ENCODE peak calls at places on chromosomes 16 and 17, in four cellular contexts. K is IMR-90, B is H1, C is H9. D is an unnamed sample.

GRCh38 chr16:1450218-1450617 is 5.9 kb upstream of the CCDC154 start:
- DNase-seq in K (no peak), B (no peak), C (no peak), D (no peak)

GRCh38 chr16:48597563-48598392 is 12.2 kb downstream of the N4BP1 start:
- DNase-seq in K (peak), B (no peak), C (no peak), D (no peak)

GRCh38 chr17:75508848-75509450 is 6.4 kb downstream of the CASKIN2 start:
- DNase-seq in K (no peak), B (no peak), C (no peak), D (no peak)

GRCh38 chr17:51258756-51259573 is 884 bp downstream of the MBTD1 start:
- DNase-seq in K (no peak), B (no peak), C (peak), D (peak)

GRCh38 chr17:81067331-81067730 is 32.4 kb downstream of the BAIAP2 start:
- DNase-seq in K (no peak), B (no peak), C (no peak), D (no peak)

GRCh38 chr16:88297178-88297720 is 85.5 kb upstream of the ZNF469 start:
- DNase-seq in K (no peak), B (no peak), C (no peak), D (no peak)

GRCh38 chr16:56732832-56733231 is 2.9 kb downstream of the NUP93 start:
- DNase-seq in K (no peak), B (no peak), C (no peak), D (no peak)

GRCh38 chr17:142102-142661 is 4.8 kb downstream of the SCGB1C2 start:
- DNase-seq in K (peak), B (no peak), C (no peak), D (peak)

GRCh38 chr16:84484579-84485254 is 19.7 kb downstream of the MEAK7 start:
- DNase-seq in K (peak), B (no peak), C (no peak), D (peak)

GRCh38 chr17:64920026-64920418 is 744 bp upstream of the LRRC37A3 start:
- DNase-seq in K (no peak), B (no peak), C (no peak), D (peak)

GRCh38 chr17:17951524-17951923 is 20.7 kb downstream of the TOM1L2 start:
- DNase-seq in K (no peak), B (no peak), C (no peak), D (no peak)

GRCh38 chr16:77993111-77993571 is 29.2 kb upstream of the CLEC3A start:
- DNase-seq in K (peak), B (no peak), C (peak), D (peak)

DNA sequence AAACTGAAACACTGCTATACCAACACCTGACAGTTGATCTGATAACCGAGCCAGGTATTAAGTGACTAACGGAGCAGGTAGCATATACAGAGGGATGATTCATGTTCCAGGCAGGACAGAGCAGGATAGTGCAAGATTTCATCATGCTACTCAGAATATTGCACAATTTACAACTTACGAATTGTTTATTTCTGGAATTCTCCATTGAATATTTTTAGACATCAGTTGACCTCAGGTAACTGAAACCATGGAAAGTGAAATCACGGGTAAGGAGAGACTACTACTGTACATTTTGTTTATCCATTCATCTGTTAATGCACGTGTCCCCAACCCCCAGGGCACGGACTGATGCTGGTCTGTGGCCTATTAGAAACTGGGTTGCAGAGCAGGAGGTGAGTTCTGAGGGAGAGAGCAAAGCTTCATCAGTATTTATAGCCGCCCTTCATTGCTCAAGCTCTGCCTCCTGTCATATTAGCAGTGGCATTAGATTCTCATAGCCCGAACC is 14.5 kb upstream of the PPM1E start:
- DNase-seq in K (peak), B (no peak), C (no peak), D (peak)
- H4K5ac ChIP-seq in K (no peak), B (no peak), C (no peak), D (no peak)

DNA sequence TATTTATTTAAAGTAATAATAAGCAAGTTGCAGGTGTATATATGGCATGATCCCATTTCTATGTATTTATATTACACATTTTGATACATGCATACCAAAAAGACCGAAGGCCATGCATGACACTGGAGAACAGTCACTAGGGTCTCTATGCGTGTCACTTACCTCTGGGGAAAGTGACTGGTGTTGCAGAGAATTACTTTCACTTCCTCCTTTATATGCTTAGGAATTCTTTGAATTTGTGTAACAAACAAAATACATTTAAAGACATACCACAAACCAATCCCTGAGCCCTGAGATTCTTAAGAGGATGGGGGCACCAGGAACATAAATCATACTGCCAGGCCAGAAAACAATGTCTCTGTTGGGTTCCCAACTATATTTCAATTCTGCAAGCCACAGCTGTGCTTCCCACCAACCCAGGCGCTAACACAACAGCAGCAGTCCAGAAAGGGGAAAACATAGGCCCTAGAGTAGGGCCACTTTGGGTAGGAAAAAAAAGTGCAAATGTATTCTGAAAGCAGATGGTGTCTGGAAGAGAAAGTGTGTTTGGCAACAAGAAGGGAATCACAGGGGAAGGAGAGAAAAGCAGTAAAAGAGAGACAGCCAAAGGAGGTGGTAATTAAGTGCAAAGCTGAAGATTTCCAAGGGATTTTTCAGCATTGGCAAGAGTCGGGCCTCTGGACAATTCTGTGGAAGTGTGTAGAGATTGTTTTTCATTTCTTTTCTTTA is 24.5 kb upstream of the HYDIN start:
- DNase-seq in K (no peak), B (no peak), C (no peak), D (no peak)
- H3K9ac ChIP-seq in K (no peak), B (no peak), C (no peak), D (no peak)

GRCh38 chr17:40303009-40303657 is 5.8 kb upstream of the RARA start:
- DNase-seq in K (peak), B (no peak), C (no peak), D (peak)
- H4K5ac ChIP-seq in K (no peak), B (no peak), C (no peak), D (no peak)

DNA sequence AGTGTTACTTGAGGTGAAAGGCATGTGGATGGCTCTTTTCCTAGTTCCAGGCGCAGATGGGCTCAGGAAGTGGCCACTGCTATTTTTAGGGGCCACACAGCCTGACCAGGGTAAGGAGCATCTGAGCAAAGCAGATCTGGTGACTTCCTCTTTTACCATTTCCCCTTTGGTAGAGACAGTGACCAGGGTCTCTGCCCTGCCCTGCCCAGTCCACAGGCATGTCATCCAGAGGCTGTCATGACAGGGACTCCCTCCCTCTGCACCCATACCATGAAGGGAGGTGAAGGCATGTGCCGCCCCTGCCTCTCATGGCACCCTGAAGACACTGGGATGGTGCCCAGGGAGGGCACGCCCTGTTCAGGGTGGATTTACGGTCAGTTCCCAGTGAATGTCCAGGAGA is 2.2 kb downstream of the PLA2G15 start:
- DNase-seq in K (no peak), B (no peak), C (no peak), D (no peak)
- H3K9ac ChIP-seq in K (no peak), B (no peak), C (no peak), D (no peak)

GRCh38 chr17:66704858-66705257 is 130.1 kb upstream of the CACNG5 start:
- DNase-seq in K (no peak), B (no peak), C (no peak), D (no peak)

GRCh38 chr17:66698270-66698669 is 136.6 kb upstream of the CACNG5 start:
- DNase-seq in K (no peak), B (no peak), C (no peak), D (no peak)

GRCh38 chr17:66707051-66707450 is 127.9 kb upstream of the CACNG5 start:
- DNase-seq in K (no peak), B (no peak), C (peak), D (no peak)

GRCh38 chr17:66701462-66701861 is 133.5 kb upstream of the CACNG5 start:
- DNase-seq in K (no peak), B (no peak), C (no peak), D (no peak)

DNA sequence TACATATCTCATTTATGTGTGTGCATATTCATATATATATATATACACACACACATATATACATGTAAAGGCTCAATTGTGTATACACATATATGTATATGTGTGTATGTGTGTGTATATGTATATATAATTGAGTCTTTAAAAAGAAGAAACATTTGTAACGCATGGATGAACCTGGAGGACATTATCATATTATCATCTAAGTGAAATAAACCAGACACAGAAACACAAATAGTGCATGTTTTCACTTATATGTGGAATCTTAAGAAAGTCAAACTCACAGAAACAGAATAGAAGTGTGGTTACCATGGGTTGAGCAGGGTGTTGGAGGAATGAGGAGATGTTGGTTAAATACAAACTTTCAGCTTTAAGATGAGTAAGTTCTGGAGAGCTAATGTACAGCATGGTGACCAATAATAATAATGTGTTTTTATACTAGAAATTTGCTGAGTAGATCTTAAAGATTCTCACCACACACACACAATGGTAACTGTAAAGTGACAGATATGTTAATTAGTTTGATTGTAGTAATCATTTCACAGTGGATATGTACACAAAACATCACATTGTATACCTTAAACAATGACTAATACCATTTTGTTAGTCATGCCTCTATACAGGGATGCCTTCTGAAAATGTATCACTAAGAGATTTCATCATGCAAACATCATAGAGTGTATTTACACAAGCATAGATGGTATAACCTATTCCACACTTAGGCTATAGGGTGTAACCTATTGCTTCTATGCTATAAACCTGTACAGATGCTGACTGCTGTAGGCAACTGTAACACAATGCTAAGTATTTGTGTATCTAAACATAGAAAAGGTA is 132.6 kb upstream of the CACNG5 start:
- DNase-seq in K (peak), B (no peak), C (no peak), D (no peak)
- H4K5ac ChIP-seq in K (no peak), B (no peak), C (no peak), D (no peak)